ENCODE peak calls at places on chromosomes 4 and X, in nine cellular contexts. U, Z, A, C, F, R, Y, H and E are unnamed samples.

GRCh38 chrX:39813631-39814246 is 284.0 kb downstream of the BCOR start:
- DNase-seq in R (no peak), C (no peak), Z (peak), H (no peak), F (no peak), Y (no peak), A (no peak), U (peak), E (no peak)

GRCh38 chr4:55951191-55951922 is 2.6 kb downstream of the CEP135 start:
- DNase-seq in F (no peak), A (no peak), Y (no peak), Z (no peak), C (no peak), U (no peak), R (no peak), H (no peak), E (no peak)

GRCh38 chrX:111375747-111376146 is 36.2 kb downstream of the DCX start:
- DNase-seq in H (no peak), Y (no peak), U (no peak), C (no peak), Z (no peak), A (no peak), F (no peak), R (no peak), E (no peak)

GRCh38 chrX:66833426-66833825 is 194.5 kb upstream of the EDA2R start:
- DNase-seq in H (no peak), A (no peak), R (no peak), U (no peak), Y (no peak), C (no peak), Z (no peak), F (no peak), E (no peak)

GRCh38 chr4:148431401-148431800 is 10.8 kb downstream of the NR3C2 start:
- DNase-seq in Z (no peak), C (no peak), H (peak), A (no peak), F (no peak), U (no peak), R (no peak), Y (no peak), E (no peak)

GRCh38 chr4:74112399-74113090 is 13.6 kb upstream of the CXCL2 start:
- DNase-seq in R (no peak), U (no peak), C (no peak), Z (no peak), F (no peak), Y (no peak), H (peak), A (no peak), E (no peak)

GRCh38 chr4:101418055-101418454 is 70.7 kb upstream of the PPP3CA start:
- DNase-seq in C (no peak), A (peak), Z (no peak), Y (no peak), F (peak), U (no peak), R (peak), H (no peak), E (no peak)

GRCh38 chr4:89469930-89470375 is 162.4 kb upstream of the GPRIN3 start:
- DNase-seq in Y (no peak), H (peak), Z (no peak), F (peak), R (no peak), C (peak), A (peak), U (peak), E (peak)

GRCh38 chr4:151192556-151193235 is 84.3 kb upstream of the PRSS48 start:
- DNase-seq in Y (no peak), A (no peak), F (no peak), U (no peak), H (no peak), Z (no peak), C (no peak), R (no peak), E (no peak)

GRCh38 chr4:116150152-116150551 is 935.2 kb downstream of the TRAM1L1 start:
- DNase-seq in H (no peak), A (no peak), Y (no peak), U (no peak), F (no peak), C (no peak), Z (no peak), R (no peak), E (no peak)

GRCh38 chr4:126364290-126364978 is 1049.7 kb downstream of the FAT4 start:
- DNase-seq in Y (no peak), U (peak), F (no peak), A (no peak), C (no peak), H (no peak), R (no peak), Z (no peak), E (no peak)

GRCh38 chr4:142348489-142349076 is 497.5 kb downstream of the INPP4B start:
- DNase-seq in C (no peak), R (no peak), F (no peak), H (no peak), A (no peak), Z (no peak), U (no peak), Y (no peak), E (no peak)

GRCh38 chrX:130079824-130080406 is 30.4 kb downstream of the ELF4 start:
- DNase-seq in C (peak), F (peak), H (peak), R (peak), Z (peak), A (peak), Y (peak), U (peak), E (peak)

GRCh38 chr4:10055871-10056270 is 34.6 kb upstream of the SLC2A9 start:
- DNase-seq in A (no peak), U (no peak), Y (no peak), F (no peak), H (no peak), R (no peak), C (no peak), Z (no peak), E (no peak)

GRCh38 chr4:57499786-57500185 is 389.6 kb upstream of the IGFBP7 start:
- DNase-seq in F (peak), Y (no peak), A (no peak), Z (no peak), U (no peak), H (peak), R (no peak), C (no peak), E (no peak)

GRCh38 chr4:177008071-177008835 is 215.5 kb upstream of the VEGFC start:
- DNase-seq in R (no peak), H (no peak), A (no peak), C (no peak), F (no peak), Y (no peak), Z (no peak), U (peak), E (no peak)

GRCh38 chrX:44795945-44796450 is 47.8 kb upstream of the DUSP21 start:
- DNase-seq in C (no peak), Y (no peak), F (no peak), R (no peak), Z (no peak), U (no peak), A (no peak), H (no peak), E (no peak)

GRCh38 chr4:61277785-61278184 is 77.7 kb downstream of the ADGRL3 start:
- DNase-seq in U (no peak), F (no peak), Y (no peak), R (no peak), C (no peak), H (no peak), A (no peak), Z (no peak), E (no peak)

GRCh38 chr4:118981171-118981838 is 92.7 kb downstream of the SYNPO2 start:
- DNase-seq in U (peak), F (peak), Y (no peak), C (no peak), H (no peak), R (no peak), Z (no peak), A (no peak), E (no peak)

GRCh38 chr4:8219236-8219635 is 20.1 kb downstream of the SH3TC1 start:
- DNase-seq in R (no peak), C (no peak), Y (no peak), U (no peak), F (no peak), Z (peak), H (no peak), A (no peak), E (no peak)